ENCODE peak calls at places on chromosomes 13 and 19, in four cellular contexts. One of them, this sample, is unnamed.

GRCh38 chr13:48068952-48069351 is 26.0 kb downstream of the MED4 start:
- DNase-seq in K562: no peak
- DNase-seq in H1: no peak
- DNase-seq in WTC11: no peak
- DNase-seq in this sample: no peak

GRCh38 chr19:40494191-40494838 is 27.5 kb downstream of the SPTBN4 start:
- DNase-seq in K562: no peak
- DNase-seq in WTC11: no peak
- DNase-seq in H1: no peak
- DNase-seq in this sample: no peak

GRCh38 chr19:2755811-2756210 is 16.0 kb upstream of the SLC39A3 start:
- DNase-seq in WTC11: no peak
- DNase-seq in K562: no peak
- DNase-seq in H1: no peak
- DNase-seq in this sample: no peak

GRCh38 chr13:27257648-27258253 is 6.4 kb downstream of the RPL21 start:
- DNase-seq in WTC11: no peak
- DNase-seq in H1: no peak
- DNase-seq in K562: no peak
- DNase-seq in this sample: no peak

GRCh38 chr19:41940443-41941409 is 12.5 kb upstream of the ERFL start:
- DNase-seq in K562: peak
- DNase-seq in H1: no peak
- DNase-seq in WTC11: peak
- DNase-seq in this sample: peak

GRCh38 chr13:58472483-58472882 is 840.9 kb downstream of the PCDH17 start:
- DNase-seq in WTC11: no peak
- DNase-seq in H1: no peak
- DNase-seq in K562: no peak
- DNase-seq in this sample: no peak

GRCh38 chr19:53158119-53158656 is 665 bp downstream of the ZNF347 start:
- DNase-seq in WTC11: peak
- DNase-seq in H1: no peak
- DNase-seq in K562: peak
- DNase-seq in this sample: peak

GRCh38 chr13:114088863-114089262 is 43.6 kb downstream of the RASA3 start:
- DNase-seq in K562: no peak
- DNase-seq in H1: no peak
- DNase-seq in WTC11: peak
- DNase-seq in this sample: no peak

GRCh38 chr19:4036576-4037300 is 29.2 kb downstream of the PIAS4 start:
- DNase-seq in WTC11: no peak
- DNase-seq in H1: no peak
- DNase-seq in K562: no peak
- DNase-seq in this sample: no peak

GRCh38 chr19:55579766-55580621 is 654 bp downstream of the ZNF579 start:
- DNase-seq in H1: no peak
- DNase-seq in WTC11: peak
- DNase-seq in K562: peak
- DNase-seq in this sample: peak

GRCh38 chr13:80084086-80084676 is 256.7 kb downstream of the SPRY2 start:
- DNase-seq in K562: no peak
- DNase-seq in WTC11: no peak
- DNase-seq in H1: no peak
- DNase-seq in this sample: no peak

GRCh38 chr13:112857914-112858490 is 111.0 kb upstream of the MCF2L start:
- DNase-seq in K562: no peak
- DNase-seq in H1: no peak
- DNase-seq in WTC11: no peak
- DNase-seq in this sample: no peak

GRCh38 chr19:50431343-50432220 is 1.1 kb upstream of the MYBPC2 start:
- DNase-seq in WTC11: peak
- DNase-seq in H1: peak
- DNase-seq in K562: peak
- DNase-seq in this sample: peak

GRCh38 chr19:52492991-52493470 is 34.4 kb upstream of the ZNF808 start:
- DNase-seq in H1: peak
- DNase-seq in WTC11: peak
- DNase-seq in K562: no peak
- DNase-seq in this sample: peak

GRCh38 chr19:30666301-30666803 is 294.2 kb downstream of the ZNF536 start:
- DNase-seq in K562: peak
- DNase-seq in H1: no peak
- DNase-seq in WTC11: peak
- DNase-seq in this sample: peak

GRCh38 chr13:106650690-106651205 is 82.8 kb upstream of the ARGLU1 start:
- DNase-seq in H1: no peak
- DNase-seq in K562: no peak
- DNase-seq in WTC11: no peak
- DNase-seq in this sample: no peak

DNA sequence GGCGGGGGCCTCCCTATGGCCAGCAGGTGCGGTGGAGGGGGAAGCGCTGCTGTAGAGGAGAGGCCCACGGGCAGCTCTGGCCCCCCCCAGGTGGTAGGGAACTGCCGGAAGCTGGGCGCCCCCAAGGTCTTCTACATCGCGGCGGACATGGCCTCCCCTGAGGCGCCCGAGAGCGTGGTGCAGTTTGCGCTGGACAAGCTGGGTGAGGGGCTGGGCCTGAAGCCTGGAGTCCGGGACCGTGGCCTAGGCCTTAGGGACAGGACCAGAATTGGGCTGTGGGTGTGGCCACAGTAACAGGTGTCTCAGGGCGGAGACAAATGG is 3.8 kb upstream of the RPL36 start:
- DNase-seq in H1: no peak
- DNase-seq in K562: no peak
- DNase-seq in WTC11: no peak
- DNase-seq in this sample: no peak
- TF ChIP-seq TEAD4 in H1: no peak
- TF ChIP-seq TEAD4 in K562: no peak
- TF ChIP-seq TEAD4 in WTC11: no peak
- TF ChIP-seq TEAD4 in this sample: no peak

GRCh38 chr13:24032252-24032651 is 128.3 kb upstream of the SPATA13 start:
- DNase-seq in WTC11: no peak
- DNase-seq in K562: no peak
- DNase-seq in H1: no peak
- DNase-seq in this sample: no peak

GRCh38 chr13:24036115-24036514 is 124.4 kb upstream of the SPATA13 start:
- DNase-seq in WTC11: no peak
- DNase-seq in K562: no peak
- DNase-seq in H1: no peak
- DNase-seq in this sample: peak

GRCh38 chr13:24033527-24034302 is 126.8 kb upstream of the SPATA13 start:
- DNase-seq in K562: no peak
- DNase-seq in WTC11: no peak
- DNase-seq in H1: no peak
- DNase-seq in this sample: no peak

GRCh38 chr13:24035411-24035810 is 125.1 kb upstream of the SPATA13 start:
- DNase-seq in WTC11: no peak
- DNase-seq in K562: no peak
- DNase-seq in H1: no peak
- DNase-seq in this sample: no peak

GRCh38 chr13:24032674-24033073 is 127.8 kb upstream of the SPATA13 start:
- DNase-seq in K562: no peak
- DNase-seq in H1: no peak
- DNase-seq in WTC11: no peak
- DNase-seq in this sample: no peak
- TF ChIP-seq TEAD4 in K562: no peak
- TF ChIP-seq TEAD4 in H1: no peak
- TF ChIP-seq TEAD4 in WTC11: no peak
- TF ChIP-seq TEAD4 in this sample: no peak

GRCh38 chr13:101951114-101951513 is 450.7 kb downstream of the FGF14 start:
- DNase-seq in H1: no peak
- DNase-seq in WTC11: no peak
- DNase-seq in K562: no peak
- DNase-seq in this sample: no peak
- TF ChIP-seq TEAD4 in H1: no peak
- TF ChIP-seq TEAD4 in WTC11: no peak
- TF ChIP-seq TEAD4 in K562: no peak
- TF ChIP-seq TEAD4 in this sample: no peak

GRCh38 chr13:42354246-42355117 is 82.5 kb downstream of the AKAP11 start:
- DNase-seq in WTC11: peak
- DNase-seq in H1: no peak
- DNase-seq in K562: no peak
- DNase-seq in this sample: no peak

GRCh38 chr13:42350141-42350540 is 78.2 kb downstream of the AKAP11 start:
- DNase-seq in K562: no peak
- DNase-seq in WTC11: no peak
- DNase-seq in H1: no peak
- DNase-seq in this sample: no peak

GRCh38 chr13:42355841-42356575 is 84.1 kb downstream of the AKAP11 start:
- DNase-seq in WTC11: no peak
- DNase-seq in H1: no peak
- DNase-seq in K562: no peak
- DNase-seq in this sample: no peak

GRCh38 chr13:42360046-42360445 is 88.1 kb downstream of the AKAP11 start:
- DNase-seq in K562: no peak
- DNase-seq in H1: no peak
- DNase-seq in WTC11: no peak
- DNase-seq in this sample: no peak

GRCh38 chr13:42355118-42355840 is 83.3 kb downstream of the AKAP11 start:
- DNase-seq in H1: no peak
- DNase-seq in WTC11: no peak
- DNase-seq in K562: no peak
- DNase-seq in this sample: no peak
- TF ChIP-seq TEAD4 in H1: no peak
- TF ChIP-seq TEAD4 in WTC11: no peak
- TF ChIP-seq TEAD4 in K562: no peak
- TF ChIP-seq TEAD4 in this sample: no peak

GRCh38 chr19:33235269-33235995 is 9.8 kb upstream of the SLC7A10 start:
- DNase-seq in K562: peak
- DNase-seq in H1: peak
- DNase-seq in WTC11: peak
- DNase-seq in this sample: peak

GRCh38 chr19:33234736-33235135 is 9.1 kb upstream of the SLC7A10 start:
- DNase-seq in WTC11: no peak
- DNase-seq in H1: no peak
- DNase-seq in K562: no peak
- DNase-seq in this sample: no peak

GRCh38 chr19:33234092-33234491 is 8.4 kb upstream of the SLC7A10 start:
- DNase-seq in H1: no peak
- DNase-seq in WTC11: no peak
- DNase-seq in K562: no peak
- DNase-seq in this sample: no peak

GRCh38 chr19:33236696-33237390 is 11.2 kb upstream of the SLC7A10 start:
- DNase-seq in H1: no peak
- DNase-seq in WTC11: no peak
- DNase-seq in K562: no peak
- DNase-seq in this sample: peak

GRCh38 chr19:33235996-33236350 is 10.3 kb upstream of the SLC7A10 start:
- DNase-seq in H1: no peak
- DNase-seq in WTC11: no peak
- DNase-seq in K562: no peak
- DNase-seq in this sample: no peak
- TF ChIP-seq TEAD4 in H1: no peak
- TF ChIP-seq TEAD4 in WTC11: no peak
- TF ChIP-seq TEAD4 in K562: no peak
- TF ChIP-seq TEAD4 in this sample: no peak

GRCh38 chr13:46124531-46124966 is 19.7 kb upstream of the CPB2 start:
- DNase-seq in H1: no peak
- DNase-seq in K562: no peak
- DNase-seq in WTC11: no peak
- DNase-seq in this sample: no peak

GRCh38 chr13:46121597-46122163 is 16.8 kb upstream of the CPB2 start:
- DNase-seq in WTC11: no peak
- DNase-seq in H1: no peak
- DNase-seq in K562: no peak
- DNase-seq in this sample: no peak

GRCh38 chr13:46122304-46122703 is 17.5 kb upstream of the CPB2 start:
- DNase-seq in H1: no peak
- DNase-seq in K562: no peak
- DNase-seq in WTC11: no peak
- DNase-seq in this sample: no peak

GRCh38 chr13:46119883-46120614 is 15.2 kb upstream of the CPB2 start:
- DNase-seq in K562: peak
- DNase-seq in WTC11: no peak
- DNase-seq in H1: no peak
- DNase-seq in this sample: no peak

GRCh38 chr13:46121033-46121432 is 16.2 kb upstream of the CPB2 start:
- DNase-seq in WTC11: no peak
- DNase-seq in K562: no peak
- DNase-seq in H1: no peak
- DNase-seq in this sample: no peak
- TF ChIP-seq TEAD4 in WTC11: no peak
- TF ChIP-seq TEAD4 in K562: no peak
- TF ChIP-seq TEAD4 in H1: no peak
- TF ChIP-seq TEAD4 in this sample: no peak

DNA sequence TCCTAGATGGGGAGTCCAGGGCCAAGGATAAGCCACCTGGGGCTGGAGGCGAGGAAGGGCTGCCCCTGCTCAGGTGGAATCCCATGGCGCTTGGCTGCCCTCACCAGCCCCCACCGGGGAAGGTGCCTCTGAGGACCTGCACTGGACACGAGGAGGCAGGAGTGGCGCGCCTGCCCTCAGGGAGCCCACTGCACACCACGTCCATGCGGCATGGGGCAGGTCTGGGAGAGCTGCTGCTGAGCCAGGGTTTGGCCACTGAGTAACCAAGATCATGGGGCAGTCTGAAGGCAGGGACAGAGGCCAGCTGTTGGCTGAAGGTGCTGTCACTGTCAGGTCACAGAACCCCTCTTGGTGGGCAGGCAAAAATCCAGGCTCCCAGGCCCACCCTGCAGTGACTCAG is 25.9 kb downstream of the ELAVL1 start:
- DNase-seq in WTC11: no peak
- DNase-seq in K562: no peak
- DNase-seq in H1: no peak
- DNase-seq in this sample: no peak
- TF ChIP-seq TEAD4 in WTC11: no peak
- TF ChIP-seq TEAD4 in K562: no peak
- TF ChIP-seq TEAD4 in H1: no peak
- TF ChIP-seq TEAD4 in this sample: no peak

GRCh38 chr19:46366620-46367277 is 19.9 kb downstream of the PPP5C start:
- DNase-seq in K562: no peak
- DNase-seq in WTC11: no peak
- DNase-seq in H1: no peak
- DNase-seq in this sample: no peak

GRCh38 chr19:46364359-46364758 is 17.5 kb downstream of the PPP5C start:
- DNase-seq in H1: no peak
- DNase-seq in K562: no peak
- DNase-seq in WTC11: no peak
- DNase-seq in this sample: no peak

GRCh38 chr19:46368116-46368515 is 21.2 kb downstream of the PPP5C start:
- DNase-seq in K562: no peak
- DNase-seq in WTC11: no peak
- DNase-seq in H1: no peak
- DNase-seq in this sample: no peak

GRCh38 chr19:46367434-46367833 is 20.5 kb downstream of the PPP5C start:
- DNase-seq in WTC11: no peak
- DNase-seq in K562: no peak
- DNase-seq in H1: no peak
- DNase-seq in this sample: no peak

DNA sequence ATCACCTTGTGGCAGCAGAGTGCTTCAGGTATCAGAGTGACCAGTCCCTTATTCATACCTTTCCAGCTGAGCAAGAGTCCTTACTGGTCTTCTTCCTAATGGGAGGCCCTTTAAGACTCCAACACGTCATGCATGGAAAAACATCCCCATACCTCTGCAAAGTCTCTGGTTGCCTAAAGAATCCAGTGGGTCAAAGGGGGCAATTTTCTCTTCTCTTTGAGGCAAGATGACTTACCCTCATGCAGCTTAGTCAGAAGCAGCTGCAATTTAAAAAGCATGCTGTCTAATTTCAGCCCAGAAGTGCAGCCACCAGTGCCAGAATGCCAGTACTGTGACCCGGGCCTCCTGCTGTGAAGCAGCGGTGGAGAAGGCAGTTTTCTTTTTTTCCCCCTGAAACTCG is 18.7 kb downstream of the PPP5C start:
- DNase-seq in K562: no peak
- DNase-seq in WTC11: no peak
- DNase-seq in H1: no peak
- DNase-seq in this sample: no peak
- TF ChIP-seq TEAD4 in K562: no peak
- TF ChIP-seq TEAD4 in WTC11: no peak
- TF ChIP-seq TEAD4 in H1: no peak
- TF ChIP-seq TEAD4 in this sample: no peak